ENCODE peak calls at places on chromosomes 13 and 19, in ten cellular contexts. L is ovary; R is CD8-positive, alpha-beta T cell; A is psoas muscle; N is mammary epithelial cell; W is CD8-positive, alpha-beta memory T cell; P is mesendoderm; T is fibroblast of lung; B is breast epithelium; S is trophoblast cell. M is an unnamed sample.
A peak's percentile ranks its signal among the peaks of the same experiment; 100 is the strongest.

GRCh38 chr13:40269086-40269485 is 397.4 kb downstream of the FOXO1 start:
- DNase-seq in L (no peak), R (no peak), A (peak; percentile 35), N (no peak), W (no peak), P (no peak), T (peak; percentile 17), B (no peak), S (peak; percentile 78), M (peak; percentile 52)

GRCh38 chr13:77233159-77233558 is 93.7 kb downstream of the MYCBP2 start:
- DNase-seq in L (no peak), R (no peak), A (no peak), N (no peak), W (no peak), P (no peak), T (no peak), B (no peak), S (no peak), M (no peak)

GRCh38 chr13:43095771-43096719 is 72.7 kb downstream of the DNAJC15 start:
- DNase-seq in L (no peak), R (no peak), A (no peak), N (no peak), W (no peak), P (no peak), T (peak; percentile 23), B (no peak), S (no peak), M (no peak)

GRCh38 chr19:19338082-19338481 is 17.5 kb downstream of the MAU2 start:
- DNase-seq in L (no peak), R (no peak), A (no peak), N (peak; percentile 78), W (no peak), P (no peak), T (peak; percentile 81), B (no peak), S (no peak), M (no peak)

GRCh38 chr19:3365447-3366103 is 808 bp upstream of the NFIC start:
- DNase-seq in L (peak; percentile 76), R (no peak), A (peak; percentile 78), N (peak; percentile 52), W (no peak), P (peak; percentile 24), T (peak; percentile 73), B (peak; percentile 70), S (peak; percentile 93), M (peak; percentile 73)

GRCh38 chr19:10353793-10354391 is 14.5 kb upstream of the ICAM3 start:
- DNase-seq in L (peak; percentile 55), R (no peak), A (peak; percentile 62), N (no peak), W (peak; percentile 18), P (peak; percentile 97), T (peak; percentile 19), B (no peak), S (no peak), M (peak; percentile 83)

GRCh38 chr13:51659276-51660127 is 75.2 kb downstream of the WDFY2 start:
- DNase-seq in L (no peak), R (no peak), A (no peak), N (no peak), W (no peak), P (no peak), T (no peak), B (no peak), S (no peak), M (no peak)

GRCh38 chr19:23116802-23117571 is at the start of gene ZNF730:
- DNase-seq in L (peak; percentile 21), R (peak; percentile 33), A (peak; percentile 27), N (peak; percentile 80), W (no peak), P (peak; percentile 97), T (peak; percentile 83), B (peak; percentile 71), S (peak; percentile 94), M (peak; percentile 91)

GRCh38 chr13:46113596-46113995 is 8.8 kb upstream of the CPB2 start:
- DNase-seq in L (no peak), R (no peak), A (no peak), N (peak; percentile 17), W (no peak), P (no peak), T (peak; percentile 60), B (no peak), S (peak; percentile 23), M (no peak)

GRCh38 chr19:38564981-38565685 is 52.6 kb downstream of the MAP4K1 start:
- DNase-seq in L (no peak), R (no peak), A (no peak), N (no peak), W (no peak), P (no peak), T (peak; percentile 6), B (no peak), S (no peak), M (peak; percentile 75)

GRCh38 chr13:27334774-27335490 is 64.3 kb downstream of the RASL11A start:
- DNase-seq in L (no peak), R (no peak), A (no peak), N (no peak), W (no peak), P (no peak), T (peak; percentile 49), B (no peak), S (no peak), M (no peak)

GRCh38 chr13:32940601-32941000 is 75.6 kb upstream of the KL start:
- DNase-seq in L (no peak), R (no peak), A (peak; percentile 14), N (no peak), W (no peak), P (no peak), T (peak; percentile 58), B (no peak), S (no peak), M (peak; percentile 75)

GRCh38 chr19:8334458-8335342 is 8.4 kb downstream of the KANK3 start:
- DNase-seq in L (no peak), R (no peak), A (no peak), N (peak; percentile 92), W (no peak), P (peak; percentile 87), T (peak; percentile 73), B (no peak), S (peak; percentile 62), M (peak; percentile 74)
- H3K4me3 ChIP-seq in L (no peak overlapping the region), R (no peak overlapping the region), A (peak overlapping the region; percentile 54), N (peak overlapping the region; percentile 58), W (no peak overlapping the region), P (no peak overlapping the region), T (peak overlapping the region; percentile 4), B (peak overlapping the region; percentile 46), S (peak overlapping the region; percentile 8), M (peak overlapping the region; percentile 41)

GRCh38 chr13:73370066-73370465 is 311.3 kb downstream of the KLF5 start:
- DNase-seq in L (no peak), R (no peak), A (no peak), N (no peak), W (no peak), P (no peak), T (no peak), B (no peak), S (peak; percentile 68), M (no peak)
- H3K27ac ChIP-seq in L (no peak overlapping the region), R (no peak overlapping the region), A (no peak overlapping the region), N (peak overlapping the region; percentile 78), W (no peak overlapping the region), P (no peak overlapping the region), T (no peak overlapping the region), B (no peak overlapping the region), S (no peak overlapping the region), M (no peak overlapping the region)

DNA sequence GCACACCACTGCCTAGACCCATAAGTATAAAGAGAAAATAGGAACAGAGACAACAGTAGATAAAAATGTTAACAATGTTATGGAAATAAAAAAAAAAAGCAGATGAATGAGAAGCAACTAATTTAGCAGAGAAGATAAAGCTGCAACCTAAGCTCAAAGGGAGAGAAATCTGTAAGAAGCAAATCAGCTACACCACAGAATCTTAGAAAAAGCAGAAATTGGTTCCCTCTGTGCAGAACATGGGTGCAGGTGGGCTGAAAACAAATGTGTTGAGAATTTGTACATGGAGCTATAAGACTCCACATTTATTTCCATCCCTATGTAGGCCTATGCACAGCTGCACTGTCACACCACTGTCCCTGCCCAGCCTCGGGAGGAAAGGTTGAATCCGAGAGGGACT is 44.8 kb upstream of the KATNAL1 start:
- DNase-seq in L (no peak), R (no peak), A (no peak), N (no peak), W (no peak), P (no peak), T (no peak), B (no peak), S (no peak), M (no peak)
- H3K4me3 ChIP-seq in L (no peak overlapping the region), R (no peak overlapping the region), A (no peak overlapping the region), N (no peak overlapping the region), W (no peak overlapping the region), P (no peak overlapping the region), T (no peak overlapping the region), B (no peak overlapping the region), S (no peak overlapping the region), M (no peak overlapping the region)

GRCh38 chr19:1039646-1040475 is at the start of gene ABCA7:
- DNase-seq in L (peak; percentile 97), R (peak; percentile 99), A (peak; percentile 98), N (peak; percentile 99), W (peak; percentile 99), P (peak; percentile 99), T (peak; percentile 97), B (peak; percentile 99), S (peak; percentile 100), M (peak; percentile 99)

GRCh38 chr19:1041272-1041834 is 1.4 kb downstream of the ABCA7 start:
- DNase-seq in L (no peak), R (no peak), A (no peak), N (no peak), W (no peak), P (no peak), T (no peak), B (no peak), S (no peak), M (no peak)

GRCh38 chr19:1042689-1043511 is 3.0 kb downstream of the ABCA7 start:
- DNase-seq in L (no peak), R (no peak), A (peak; percentile 25), N (no peak), W (no peak), P (no peak), T (no peak), B (no peak), S (no peak), M (no peak)

GRCh38 chr19:1040476-1041271 is 767 bp downstream of the ABCA7 start:
- DNase-seq in L (no peak), R (peak; percentile 81), A (peak; percentile 90), N (peak; percentile 94), W (peak; percentile 87), P (peak; percentile 99), T (peak; percentile 95), B (peak; percentile 87), S (peak; percentile 94), M (peak; percentile 96)

DNA sequence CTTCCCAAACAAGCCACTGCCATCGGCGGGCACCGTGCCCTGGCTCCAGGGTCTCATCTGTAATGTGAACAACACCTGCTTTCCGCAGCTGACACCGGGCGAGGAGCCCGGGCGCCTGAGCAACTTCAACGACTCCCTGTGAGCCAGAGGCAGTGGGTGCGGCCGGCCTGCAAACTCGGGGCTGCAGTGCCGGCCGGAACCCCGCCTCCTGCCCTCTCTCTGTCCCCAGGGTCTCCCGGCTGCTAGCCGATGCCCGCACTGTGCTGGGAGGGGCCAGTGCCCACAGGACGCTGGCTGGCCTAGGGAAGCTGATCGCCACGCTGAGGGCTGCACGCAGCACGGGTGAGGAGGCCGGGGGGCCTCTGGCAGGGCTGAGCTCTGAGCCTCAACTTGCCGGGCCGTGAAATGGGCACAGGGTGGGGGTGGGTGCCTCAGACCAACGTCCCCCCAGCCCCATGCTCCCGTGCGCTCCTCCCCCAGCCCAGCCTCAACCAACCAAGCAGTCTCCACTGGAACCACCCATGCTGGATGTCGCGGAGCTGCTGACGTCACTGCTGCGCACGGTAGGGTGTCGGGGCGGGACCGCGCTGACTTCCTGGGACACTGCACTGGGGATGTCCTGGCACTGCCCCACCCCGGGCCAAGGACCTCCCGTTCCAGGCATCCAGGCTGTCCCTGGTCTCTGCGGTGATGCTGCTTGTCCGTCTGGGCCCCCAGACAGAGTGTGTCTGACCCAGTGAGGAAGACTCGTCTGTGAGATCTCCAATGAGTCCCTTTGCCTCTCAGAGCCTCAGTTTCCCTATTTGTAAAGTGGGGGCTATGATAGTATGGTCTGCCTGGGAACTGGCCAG is 2.2 kb downstream of the ABCA7 start:
- DNase-seq in L (no peak), R (no peak), A (peak; percentile 83), N (no peak), W (no peak), P (no peak), T (no peak), B (no peak), S (peak; percentile 71), M (no peak)
- H3K27ac ChIP-seq in L (no peak overlapping the region), R (no peak overlapping the region), A (peak overlapping the region; percentile 82), N (no peak overlapping the region), W (peak overlapping the region; percentile 31), P (no peak overlapping the region), T (peak overlapping the region; percentile 44), B (no peak overlapping the region), S (no peak overlapping the region), M (no peak overlapping the region)